ENCODE peak calls at places on chromosome 10, in four cellular contexts. One of them, this sample, is unnamed. For H3K27me3 and H3K4me1, the result is how much of the 10 kb centered on the place peaks cover.

GRCh38 chr10:2619472-2619871 is 447.9 kb upstream of the PFKP start:
- DNase-seq in mesendoderm: peak
- DNase-seq in Caco-2: no peak
- DNase-seq in spleen: no peak
- DNase-seq in this sample: no peak

GRCh38 chr10:52956451-52956850 is 183.9 kb upstream of the MBL2 start:
- DNase-seq in spleen: no peak
- DNase-seq in Caco-2: peak
- DNase-seq in mesendoderm: no peak
- DNase-seq in this sample: no peak

GRCh38 chr10:128095023-128095752 is 31.0 kb downstream of the MKI67 start:
- DNase-seq in Caco-2: peak
- DNase-seq in spleen: no peak
- DNase-seq in mesendoderm: peak
- DNase-seq in this sample: no peak

GRCh38 chr10:27104919-27105318 is 4.6 kb upstream of the ANKRD26 start:
- DNase-seq in mesendoderm: peak
- DNase-seq in spleen: no peak
- DNase-seq in Caco-2: no peak
- DNase-seq in this sample: peak

GRCh38 chr10:62166331-62167154 is 102.1 kb downstream of the RTKN2 start:
- DNase-seq in spleen: no peak
- DNase-seq in Caco-2: no peak
- DNase-seq in mesendoderm: no peak
- DNase-seq in this sample: no peak

GRCh38 chr10:133158756-133159610 is 1.0 kb upstream of the KNDC1 start:
- DNase-seq in Caco-2: peak
- DNase-seq in spleen: peak
- DNase-seq in mesendoderm: peak
- DNase-seq in this sample: no peak

GRCh38 chr10:132627736-132628512 is 90.3 kb downstream of the INPP5A start:
- DNase-seq in mesendoderm: peak
- DNase-seq in Caco-2: peak
- DNase-seq in spleen: peak
- DNase-seq in this sample: no peak

GRCh38 chr10:123614888-123615287 is 51.3 kb upstream of the GPR26 start:
- DNase-seq in mesendoderm: peak
- DNase-seq in Caco-2: peak
- DNase-seq in spleen: no peak
- DNase-seq in this sample: peak

GRCh38 chr10:114403545-114404161 is 649 bp downstream of the AFAP1L2 start:
- DNase-seq in spleen: no peak
- DNase-seq in Caco-2: no peak
- DNase-seq in mesendoderm: peak
- DNase-seq in this sample: no peak

GRCh38 chr10:130181858-130182257 is 45.7 kb downstream of the GLRX3 start:
- DNase-seq in spleen: no peak
- DNase-seq in mesendoderm: no peak
- DNase-seq in Caco-2: no peak
- DNase-seq in this sample: no peak

GRCh38 chr10:112763916-112764520 is 186.0 kb upstream of the TCF7L2 start:
- DNase-seq in mesendoderm: no peak
- DNase-seq in Caco-2: no peak
- DNase-seq in spleen: no peak
- DNase-seq in this sample: no peak

GRCh38 chr10:3902054-3902808 is 117.2 kb upstream of the KLF6 start:
- DNase-seq in Caco-2: no peak
- DNase-seq in spleen: peak
- DNase-seq in mesendoderm: no peak
- DNase-seq in this sample: no peak

GRCh38 chr10:111974325-111974724 is 209.2 kb downstream of the GPAM start:
- DNase-seq in mesendoderm: no peak
- DNase-seq in spleen: no peak
- DNase-seq in Caco-2: no peak
- DNase-seq in this sample: no peak

GRCh38 chr10:132113766-132114365 is 48.1 kb downstream of the JAKMIP3 start:
- DNase-seq in spleen: peak
- DNase-seq in Caco-2: peak
- DNase-seq in mesendoderm: no peak
- DNase-seq in this sample: no peak

GRCh38 chr10:133278577-133279265 is 2.1 kb upstream of the ADAM8 start:
- DNase-seq in spleen: peak
- DNase-seq in mesendoderm: no peak
- DNase-seq in Caco-2: peak
- DNase-seq in this sample: no peak

GRCh38 chr10:133258818-133259602 is 17.7 kb downstream of the ADAM8 start:
- DNase-seq in spleen: peak
- DNase-seq in mesendoderm: no peak
- DNase-seq in Caco-2: no peak
- DNase-seq in this sample: peak

GRCh38 chr10:3465406-3465891 is 292.9 kb upstream of the PITRM1 start:
- DNase-seq in mesendoderm: no peak
- DNase-seq in spleen: no peak
- DNase-seq in Caco-2: no peak
- DNase-seq in this sample: no peak

GRCh38 chr10:88791924-88792323 is 10.6 kb upstream of the LIPM start:
- DNase-seq in mesendoderm: peak
- DNase-seq in Caco-2: peak
- DNase-seq in spleen: no peak
- DNase-seq in this sample: no peak

GRCh38 chr10:88794731-88795130 is 7.8 kb upstream of the LIPM start:
- DNase-seq in mesendoderm: no peak
- DNase-seq in spleen: no peak
- DNase-seq in Caco-2: no peak
- DNase-seq in this sample: no peak

GRCh38 chr10:88792656-88793055 is 9.9 kb upstream of the LIPM start:
- DNase-seq in spleen: peak
- DNase-seq in Caco-2: no peak
- DNase-seq in mesendoderm: no peak
- DNase-seq in this sample: no peak

GRCh38 chr10:88793747-88794299 is 8.7 kb upstream of the LIPM start:
- DNase-seq in spleen: no peak
- DNase-seq in mesendoderm: no peak
- DNase-seq in Caco-2: no peak
- DNase-seq in this sample: no peak
- H3K4me3 ChIP-seq in spleen: no peak
- H3K4me3 ChIP-seq in mesendoderm: no peak
- H3K4me3 ChIP-seq in Caco-2: no peak
- H3K4me3 ChIP-seq in this sample: no peak

GRCh38 chr10:70943249-70943648 is 54.9 kb upstream of the PCBD1 start:
- DNase-seq in spleen: no peak
- DNase-seq in mesendoderm: no peak
- DNase-seq in Caco-2: no peak
- DNase-seq in this sample: no peak

GRCh38 chr10:70940834-70941568 is 52.6 kb upstream of the PCBD1 start:
- DNase-seq in Caco-2: no peak
- DNase-seq in mesendoderm: no peak
- DNase-seq in spleen: no peak
- DNase-seq in this sample: no peak

GRCh38 chr10:70943806-70944466 is 55.6 kb upstream of the PCBD1 start:
- DNase-seq in Caco-2: no peak
- DNase-seq in mesendoderm: no peak
- DNase-seq in spleen: no peak
- DNase-seq in this sample: no peak

GRCh38 chr10:70942125-70942524 is 53.8 kb upstream of the PCBD1 start:
- DNase-seq in Caco-2: no peak
- DNase-seq in mesendoderm: no peak
- DNase-seq in spleen: peak
- DNase-seq in this sample: no peak

DNA sequence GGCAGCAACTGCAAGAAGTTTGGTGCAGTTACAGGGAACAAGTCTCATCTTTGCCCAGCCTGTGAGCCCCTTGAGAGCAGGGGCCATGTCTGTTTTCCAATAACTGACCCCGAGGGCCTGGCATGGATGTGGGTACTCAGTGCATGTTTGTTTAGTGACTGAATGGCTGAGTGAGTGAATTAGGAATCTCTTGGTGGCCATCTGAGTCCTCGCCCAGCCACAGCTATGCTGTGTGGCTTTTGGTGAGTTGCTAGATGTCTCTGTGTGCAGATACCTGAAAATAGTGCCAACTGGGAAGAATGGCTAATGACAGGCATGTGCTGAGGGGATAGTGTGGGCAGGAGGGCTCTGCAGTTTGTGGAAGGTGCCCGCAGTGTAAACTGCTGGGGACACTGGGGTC is 54.4 kb upstream of the PCBD1 start:
- DNase-seq in mesendoderm: no peak
- DNase-seq in Caco-2: no peak
- DNase-seq in spleen: no peak
- DNase-seq in this sample: no peak
- H3K27me3 ChIP-seq in mesendoderm: under half
- H3K27me3 ChIP-seq in Caco-2: under half
- H3K27me3 ChIP-seq in spleen: under half
- H3K27me3 ChIP-seq in this sample: under half

DNA sequence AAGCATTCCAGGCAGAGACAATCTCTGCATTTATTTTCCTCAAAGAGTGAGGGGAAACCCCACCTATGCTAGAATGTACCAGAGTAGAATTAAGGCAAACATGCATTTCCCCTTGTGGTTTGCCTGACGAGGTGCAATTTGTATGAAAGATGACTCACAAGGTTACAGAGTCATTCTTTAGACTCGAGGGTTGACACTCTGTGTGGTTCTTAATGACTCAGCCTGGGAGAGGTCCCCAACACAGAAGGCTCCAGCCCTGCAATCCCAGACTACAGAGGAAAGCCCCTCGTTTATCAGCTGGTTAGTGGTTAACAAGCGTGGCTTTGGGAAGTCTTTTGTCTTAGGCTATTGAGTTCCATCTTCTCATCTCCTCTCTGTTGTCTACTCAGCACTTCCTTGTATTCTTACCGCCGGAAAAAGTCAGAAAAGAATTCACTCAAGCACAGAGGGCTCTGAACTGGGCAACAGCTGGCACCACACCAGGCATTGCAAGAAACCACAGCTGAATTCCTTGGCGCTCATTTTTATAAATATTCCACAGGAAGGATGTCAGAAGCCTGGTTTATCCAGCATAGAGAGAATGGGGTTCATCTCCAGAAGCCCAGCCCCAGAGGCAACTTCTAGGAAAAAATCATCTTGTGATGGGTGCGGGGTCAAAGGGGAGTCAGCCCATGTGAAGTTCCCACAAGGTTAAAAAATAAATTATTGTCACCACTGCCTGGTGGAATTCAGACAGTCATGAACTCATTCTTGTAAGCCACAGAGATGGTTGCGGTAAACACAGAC is 24.4 kb upstream of the SVIL start:
- DNase-seq in mesendoderm: peak
- DNase-seq in Caco-2: peak
- DNase-seq in spleen: no peak
- DNase-seq in this sample: peak
- H3K4me1 ChIP-seq in mesendoderm: under half
- H3K4me1 ChIP-seq in Caco-2: under half
- H3K4me1 ChIP-seq in spleen: under half
- H3K4me1 ChIP-seq in this sample: under half

GRCh38 chr10:125824736-125825135 is 1.4 kb downstream of the BCCIP start:
- DNase-seq in mesendoderm: peak
- DNase-seq in spleen: no peak
- DNase-seq in Caco-2: no peak
- DNase-seq in this sample: no peak
- H3K4me3 ChIP-seq in mesendoderm: peak
- H3K4me3 ChIP-seq in spleen: peak
- H3K4me3 ChIP-seq in Caco-2: peak
- H3K4me3 ChIP-seq in this sample: peak

GRCh38 chr10:96122824-96123223 is 7.3 kb upstream of the ZNF518A start:
- DNase-seq in mesendoderm: no peak
- DNase-seq in Caco-2: no peak
- DNase-seq in spleen: no peak
- DNase-seq in this sample: no peak

GRCh38 chr10:96124230-96125141 is 5.6 kb upstream of the ZNF518A start:
- DNase-seq in Caco-2: peak
- DNase-seq in spleen: peak
- DNase-seq in mesendoderm: peak
- DNase-seq in this sample: no peak

GRCh38 chr10:96118604-96119450 is 11.3 kb upstream of the ZNF518A start:
- DNase-seq in Caco-2: peak
- DNase-seq in spleen: no peak
- DNase-seq in mesendoderm: no peak
- DNase-seq in this sample: no peak
- H3K27me3 ChIP-seq in Caco-2: under half
- H3K27me3 ChIP-seq in spleen: under half
- H3K27me3 ChIP-seq in mesendoderm: under half
- H3K27me3 ChIP-seq in this sample: under half

GRCh38 chr10:124698560-124699470 is 45.4 kb downstream of the FAM53B start:
- DNase-seq in mesendoderm: no peak
- DNase-seq in Caco-2: no peak
- DNase-seq in spleen: peak
- DNase-seq in this sample: no peak
- H3K4me1 ChIP-seq in mesendoderm: under half
- H3K4me1 ChIP-seq in Caco-2: under half
- H3K4me1 ChIP-seq in spleen: half or more
- H3K4me1 ChIP-seq in this sample: half or more

DNA sequence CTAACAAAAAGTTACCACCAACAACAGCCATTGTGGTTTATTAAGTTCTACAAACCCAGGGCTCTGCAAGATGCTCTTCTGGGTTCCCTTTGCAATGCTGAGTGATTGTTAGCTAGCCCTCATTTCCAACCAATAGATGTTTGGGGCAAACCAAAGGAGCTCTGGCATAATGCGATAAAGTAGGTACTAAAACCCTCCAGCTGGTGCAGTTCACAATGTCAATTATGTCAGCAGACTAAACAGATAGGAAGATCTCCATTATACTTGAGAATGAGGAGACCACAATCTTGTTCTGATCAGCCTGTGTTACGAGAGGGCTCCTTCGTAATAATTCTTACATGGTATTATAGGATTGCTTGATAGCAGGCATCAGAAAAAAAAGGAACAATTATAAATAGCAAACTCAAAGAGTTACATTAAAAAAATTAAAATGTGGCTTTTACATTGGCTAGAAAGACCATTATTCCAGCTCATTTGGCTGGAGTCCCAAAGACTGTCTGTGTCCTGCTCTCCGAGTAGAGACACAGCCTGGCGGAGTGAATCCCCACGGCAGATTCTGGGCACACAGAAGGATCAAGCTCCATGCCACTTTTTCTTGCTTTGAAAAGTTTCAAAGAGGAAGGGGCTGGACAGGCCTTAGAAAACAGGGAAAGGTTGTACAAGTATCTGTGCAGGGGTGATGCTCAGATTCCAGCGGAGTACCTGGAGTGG is 93.8 kb downstream of the ZRANB1 start:
- DNase-seq in spleen: no peak
- DNase-seq in mesendoderm: no peak
- DNase-seq in Caco-2: no peak
- DNase-seq in this sample: no peak
- H3K4me3 ChIP-seq in spleen: no peak
- H3K4me3 ChIP-seq in mesendoderm: no peak
- H3K4me3 ChIP-seq in Caco-2: no peak
- H3K4me3 ChIP-seq in this sample: no peak

DNA sequence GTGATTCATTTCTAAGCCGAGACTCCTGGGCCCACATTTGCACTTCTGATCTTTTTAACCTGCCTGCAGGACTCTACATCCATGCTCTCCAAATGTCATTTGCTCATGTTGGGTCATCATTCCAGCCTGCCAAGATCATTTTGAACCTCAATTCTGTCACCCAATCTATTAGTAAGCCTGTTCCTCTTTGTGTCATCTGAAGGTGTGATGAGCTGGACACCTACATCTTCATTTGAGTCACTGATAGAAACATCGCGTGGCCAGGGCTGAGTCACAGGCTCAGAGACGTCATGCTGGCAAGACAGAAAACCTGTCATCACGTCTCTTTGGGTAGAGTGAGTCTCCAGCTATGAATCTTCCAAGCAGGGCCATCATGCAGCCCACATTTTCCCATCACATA is 65.3 kb upstream of the SLF2 start:
- DNase-seq in mesendoderm: no peak
- DNase-seq in Caco-2: no peak
- DNase-seq in spleen: no peak
- DNase-seq in this sample: no peak
- H3K27me3 ChIP-seq in mesendoderm: under half
- H3K27me3 ChIP-seq in Caco-2: under half
- H3K27me3 ChIP-seq in spleen: under half
- H3K27me3 ChIP-seq in this sample: under half